ENCODE peak calls at places on chromosomes 12 and 14, in eight cellular contexts. K is A549, I is breast epithelium, P is prostate gland, Y is ovary, J is uterus, R is adrenal gland, L is gastrocnemius medialis. M is an unnamed sample.

GRCh38 chr12:29216797-29217583 is 67.9 kb downstream of the FAR2 start:
- DNase-seq in K (no peak), I (no peak), P (no peak), Y (no peak), J (no peak), R (no peak), L (no peak), M (no peak)

GRCh38 chr12:78086553-78087362 is 256.1 kb downstream of the NAV3 start:
- DNase-seq in K (no peak), I (no peak), P (no peak), Y (no peak), J (no peak), R (no peak), L (no peak), M (no peak)

GRCh38 chr12:10722905-10723866 is at the start of gene YBX3:
- DNase-seq in K (peak), I (peak), P (peak), Y (peak), J (peak), R (peak), L (peak), M (peak)

GRCh38 chr12:124721501-124722154 is 142.0 kb downstream of the SCARB1 start:
- DNase-seq in K (no peak), I (no peak), P (no peak), Y (no peak), J (no peak), R (no peak), L (no peak), M (no peak)

GRCh38 chr12:19465711-19466110 is 26.4 kb downstream of the AEBP2 start:
- DNase-seq in K (no peak), I (no peak), P (no peak), Y (no peak), J (no peak), R (no peak), L (no peak), M (no peak)

GRCh38 chr14:104614126-104614812 is 9.7 kb upstream of the TMEM179 start:
- DNase-seq in K (no peak), I (no peak), P (no peak), Y (no peak), J (no peak), R (no peak), L (no peak), M (no peak)

GRCh38 chr12:124428136-124428791 is 133.4 kb downstream of the RFLNA start:
- DNase-seq in K (no peak), I (no peak), P (no peak), Y (peak), J (peak), R (no peak), L (no peak), M (no peak)

GRCh38 chr12:69265205-69265604 is 25.8 kb downstream of the CPSF6 start:
- DNase-seq in K (no peak), I (no peak), P (no peak), Y (no peak), J (no peak), R (no peak), L (no peak), M (no peak)

GRCh38 chr14:52913271-52913670 is 37.6 kb downstream of the FERMT2 start:
- DNase-seq in K (no peak), I (no peak), P (no peak), Y (no peak), J (no peak), R (no peak), L (no peak), M (no peak)

GRCh38 chr12:117032593-117033381 is 66.4 kb downstream of the TESC start:
- DNase-seq in K (no peak), I (no peak), P (no peak), Y (peak), J (no peak), R (peak), L (no peak), M (no peak)

GRCh38 chr12:27577688-27578087 is 53.7 kb downstream of the PPFIBP1 start:
- DNase-seq in K (no peak), I (no peak), P (no peak), Y (no peak), J (no peak), R (no peak), L (no peak), M (no peak)

GRCh38 chr14:92520701-92521415 is 7.3 kb downstream of the RIN3 start:
- DNase-seq in K (no peak), I (no peak), P (no peak), Y (no peak), J (no peak), R (no peak), L (no peak), M (no peak)

GRCh38 chr12:106329231-106329985 is 26.9 kb downstream of the TCP11L2 start:
- DNase-seq in K (no peak), I (no peak), P (no peak), Y (no peak), J (peak), R (peak), L (peak), M (no peak)

GRCh38 chr12:45388545-45388944 is 172.7 kb downstream of the ANO6 start:
- DNase-seq in K (peak), I (no peak), P (peak), Y (no peak), J (peak), R (peak), L (no peak), M (no peak)

GRCh38 chr12:16238661-16239060 is 38.8 kb downstream of the SLC15A5 start:
- DNase-seq in K (no peak), I (no peak), P (no peak), Y (no peak), J (no peak), R (no peak), L (peak), M (peak)

GRCh38 chr12:117202033-117202432 is 11.8 kb upstream of the FBXO21 start:
- DNase-seq in K (no peak), I (no peak), P (no peak), Y (no peak), J (no peak), R (no peak), L (no peak), M (no peak)

GRCh38 chr14:41548666-41549065 is 58.0 kb upstream of the LRFN5 start:
- DNase-seq in K (no peak), I (no peak), P (no peak), Y (no peak), J (no peak), R (no peak), L (no peak), M (no peak)

GRCh38 chr12:58415716-58416115 is 474.3 kb downstream of the ATP23 start:
- DNase-seq in K (no peak), I (no peak), P (no peak), Y (no peak), J (no peak), R (no peak), L (no peak), M (no peak)

GRCh38 chr12:74537126-74537706 is 419 bp upstream of the ATXN7L3B start:
- DNase-seq in K (peak), I (no peak), P (no peak), Y (no peak), J (no peak), R (no peak), L (no peak), M (no peak)

GRCh38 chr12:24822121-24822899 is 126.6 kb downstream of the BCAT1 start:
- DNase-seq in K (no peak), I (no peak), P (no peak), Y (no peak), J (no peak), R (no peak), L (no peak), M (no peak)

GRCh38 chr12:75684678-75685620 is 173.5 kb upstream of the KRR1 start:
- DNase-seq in K (no peak), I (no peak), P (peak), Y (no peak), J (no peak), R (no peak), L (no peak), M (no peak)

GRCh38 chr12:127287256-127287655 is 979.7 kb upstream of the TMEM132C start:
- DNase-seq in K (no peak), I (no peak), P (no peak), Y (no peak), J (no peak), R (no peak), L (no peak), M (no peak)

GRCh38 chr12:82966160-82966559 is 279.5 kb downstream of the TMTC2 start:
- DNase-seq in K (no peak), I (no peak), P (no peak), Y (no peak), J (no peak), R (no peak), L (no peak), M (no peak)

GRCh38 chr12:131817241-131817640 is 11.0 kb upstream of the MMP17 start:
- DNase-seq in K (no peak), I (no peak), P (no peak), Y (no peak), J (no peak), R (no peak), L (no peak), M (no peak)

GRCh38 chr12:114508529-114509129 is 102.7 kb upstream of the TBX5 start:
- DNase-seq in K (peak), I (peak), P (peak), Y (peak), J (peak), R (peak), L (peak), M (peak)

GRCh38 chr12:10612954-10613333 is 465 bp downstream of the MAGOHB start:
- DNase-seq in K (no peak), I (no peak), P (no peak), Y (no peak), J (no peak), R (no peak), L (no peak), M (no peak)

GRCh38 chr12:4506870-4507269 is 31.8 kb upstream of the RAD51AP1 start:
- DNase-seq in K (no peak), I (no peak), P (no peak), Y (no peak), J (no peak), R (no peak), L (no peak), M (no peak)

GRCh38 chr12:22412581-22412980 is 78.1 kb upstream of the ST8SIA1 start:
- DNase-seq in K (no peak), I (no peak), P (no peak), Y (no peak), J (no peak), R (no peak), L (no peak), M (no peak)

GRCh38 chr12:4156317-4156716 is 117.2 kb upstream of the CCND2 start:
- DNase-seq in K (no peak), I (no peak), P (no peak), Y (no peak), J (no peak), R (no peak), L (no peak), M (no peak)

GRCh38 chr14:51818748-51819386 is 41.5 kb upstream of the GNG2 start:
- DNase-seq in K (no peak), I (no peak), P (no peak), Y (no peak), J (no peak), R (no peak), L (no peak), M (no peak)

GRCh38 chr14:98602983-98603382 is 669.0 kb downstream of the BCL11B start:
- DNase-seq in K (no peak), I (no peak), P (no peak), Y (no peak), J (no peak), R (no peak), L (no peak), M (no peak)

GRCh38 chr14:24075485-24076301 is 4.3 kb downstream of the CPNE6 start:
- DNase-seq in K (no peak), I (no peak), P (no peak), Y (no peak), J (no peak), R (no peak), L (no peak), M (no peak)

GRCh38 chr14:97713023-97713422 is 915.8 kb downstream of the VRK1 start:
- DNase-seq in K (peak), I (no peak), P (no peak), Y (no peak), J (no peak), R (no peak), L (no peak), M (no peak)

GRCh38 chr12:102095677-102096263 is 24.1 kb downstream of the NUP37 start:
- DNase-seq in K (peak), I (no peak), P (no peak), Y (no peak), J (no peak), R (no peak), L (no peak), M (no peak)

GRCh38 chr14:52694761-52695480 is 437 bp downstream of the ERO1A start:
- DNase-seq in K (peak), I (no peak), P (peak), Y (no peak), J (peak), R (peak), L (no peak), M (no peak)

GRCh38 chr12:51419473-51420228 is 5.0 kb upstream of the SLC4A8 start:
- DNase-seq in K (peak), I (no peak), P (no peak), Y (no peak), J (no peak), R (no peak), L (no peak), M (no peak)

GRCh38 chr14:105030194-105030593 is 9.3 kb upstream of the CDCA4 start:
- DNase-seq in K (no peak), I (no peak), P (no peak), Y (no peak), J (no peak), R (no peak), L (no peak), M (no peak)

GRCh38 chr12:115710104-115710564 is 567.4 kb downstream of the MED13L start:
- DNase-seq in K (peak), I (peak), P (peak), Y (no peak), J (peak), R (peak), L (peak), M (peak)

GRCh38 chr14:50083467-50084337 is 32.7 kb downstream of the VCPKMT start:
- DNase-seq in K (no peak), I (no peak), P (no peak), Y (no peak), J (no peak), R (no peak), L (no peak), M (no peak)
- TF ChIP-seq POLR2A in K (no peak), I (no peak), P (no peak), Y (no peak), J (no peak), R (no peak), L (no peak), M (no peak)

GRCh38 chr12:49720214-49720613 is 13.0 kb upstream of the FMNL3 start:
- DNase-seq in K (no peak), I (no peak), P (no peak), Y (no peak), J (no peak), R (peak), L (no peak), M (no peak)
- TF ChIP-seq CTCF in K (no peak), I (no peak), P (no peak), Y (no peak), J (no peak), R (peak), L (no peak), M (no peak)

GRCh38 chr14:103204852-103205540 is 81.7 kb downstream of the TNFAIP2 start:
- DNase-seq in K (peak), I (no peak), P (no peak), Y (peak), J (no peak), R (no peak), L (no peak), M (no peak)
- H3K4me3 ChIP-seq in K (no peak), I (no peak), P (no peak), Y (no peak), J (no peak), R (no peak), L (no peak), M (no peak)

GRCh38 chr14:31251028-31251958 is 43.7 kb upstream of the HECTD1 start:
- DNase-seq in K (no peak), I (no peak), P (no peak), Y (no peak), J (no peak), R (no peak), L (no peak), M (no peak)
- TF ChIP-seq POLR2A in K (no peak), I (no peak), P (no peak), Y (no peak), J (no peak), R (no peak), L (no peak), M (no peak)

GRCh38 chr14:95104911-95105310 is 52.4 kb downstream of the DICER1 start:
- DNase-seq in K (no peak), I (no peak), P (no peak), Y (no peak), J (no peak), R (no peak), L (no peak), M (no peak)
- TF ChIP-seq CTCF in K (no peak), I (no peak), P (no peak), Y (no peak), J (no peak), R (no peak), L (no peak), M (no peak)

GRCh38 chr12:2691001-2691339 is 103.8 kb upstream of the FKBP4 start:
- DNase-seq in K (peak), I (no peak), P (no peak), Y (no peak), J (no peak), R (peak), L (no peak), M (no peak)

GRCh38 chr12:2692156-2692555 is 102.6 kb upstream of the FKBP4 start:
- DNase-seq in K (no peak), I (no peak), P (no peak), Y (no peak), J (no peak), R (no peak), L (no peak), M (peak)

GRCh38 chr12:2689879-2690278 is 104.9 kb upstream of the FKBP4 start:
- DNase-seq in K (no peak), I (no peak), P (no peak), Y (no peak), J (no peak), R (no peak), L (no peak), M (peak)

GRCh38 chr12:2690348-2691000 is 104.3 kb upstream of the FKBP4 start:
- DNase-seq in K (no peak), I (no peak), P (no peak), Y (no peak), J (no peak), R (no peak), L (no peak), M (peak)

GRCh38 chr12:2691340-2692111 is 103.2 kb upstream of the FKBP4 start:
- DNase-seq in K (no peak), I (no peak), P (no peak), Y (no peak), J (no peak), R (no peak), L (no peak), M (no peak)
- H3K4me3 ChIP-seq in K (peak), I (peak), P (peak), Y (peak), J (peak), R (peak), L (peak), M (no peak)